ENCODE peak calls at places on chromosomes 13 and 19, in six cellular contexts. One of them, this sample, is unnamed.

GRCh38 chr19:6058411-6059201 is 51.7 kb downstream of the RFX2 start:
- DNase-seq in WTC11: no peak
- DNase-seq in stimulated activated CD4-positive, alpha-beta T cell treated with anti-CD3 and anti-CD28 coated beads, Interleukin-2, amount 100 ng/mL, for 48 hours: no peak
- DNase-seq in effector CD4-positive, alpha-beta T cell: no peak
- DNase-seq in NCI-H1105 treated with DMSO at 0.1 percent for 48 hours: no peak
- DNase-seq in stromal cell of bone marrow: no peak
- DNase-seq in this sample: no peak

GRCh38 chr19:37551123-37551993 is 43.2 kb downstream of the ZNF571 start:
- DNase-seq in stromal cell of bone marrow: peak
- DNase-seq in NCI-H1105 treated with DMSO at 0.1 percent for 48 hours: no peak
- DNase-seq in effector CD4-positive, alpha-beta T cell: peak
- DNase-seq in stimulated activated CD4-positive, alpha-beta T cell treated with anti-CD3 and anti-CD28 coated beads, Interleukin-2, amount 100 ng/mL, for 48 hours: peak
- DNase-seq in WTC11: peak
- DNase-seq in this sample: peak

GRCh38 chr13:85261757-85262346 is 537.4 kb downstream of the SLITRK6 start:
- DNase-seq in WTC11: no peak
- DNase-seq in stimulated activated CD4-positive, alpha-beta T cell treated with anti-CD3 and anti-CD28 coated beads, Interleukin-2, amount 100 ng/mL, for 48 hours: no peak
- DNase-seq in effector CD4-positive, alpha-beta T cell: no peak
- DNase-seq in NCI-H1105 treated with DMSO at 0.1 percent for 48 hours: peak
- DNase-seq in stromal cell of bone marrow: no peak
- DNase-seq in this sample: no peak

GRCh38 chr13:26025196-26025595 is 26.6 kb downstream of the SHISA2 start:
- DNase-seq in NCI-H1105 treated with DMSO at 0.1 percent for 48 hours: no peak
- DNase-seq in stromal cell of bone marrow: no peak
- DNase-seq in stimulated activated CD4-positive, alpha-beta T cell treated with anti-CD3 and anti-CD28 coated beads, Interleukin-2, amount 100 ng/mL, for 48 hours: no peak
- DNase-seq in effector CD4-positive, alpha-beta T cell: no peak
- DNase-seq in WTC11: peak
- DNase-seq in this sample: no peak

GRCh38 chr13:110499621-110500281 is 61.8 kb downstream of the RAB20 start:
- DNase-seq in NCI-H1105 treated with DMSO at 0.1 percent for 48 hours: peak
- DNase-seq in WTC11: no peak
- DNase-seq in stromal cell of bone marrow: peak
- DNase-seq in stimulated activated CD4-positive, alpha-beta T cell treated with anti-CD3 and anti-CD28 coated beads, Interleukin-2, amount 100 ng/mL, for 48 hours: no peak
- DNase-seq in effector CD4-positive, alpha-beta T cell: no peak
- DNase-seq in this sample: peak

GRCh38 chr19:3576696-3577443 is 4.1 kb downstream of the HMG20B start:
- DNase-seq in WTC11: peak
- DNase-seq in stimulated activated CD4-positive, alpha-beta T cell treated with anti-CD3 and anti-CD28 coated beads, Interleukin-2, amount 100 ng/mL, for 48 hours: no peak
- DNase-seq in NCI-H1105 treated with DMSO at 0.1 percent for 48 hours: no peak
- DNase-seq in stromal cell of bone marrow: no peak
- DNase-seq in effector CD4-positive, alpha-beta T cell: no peak
- DNase-seq in this sample: peak

GRCh38 chr19:16830679-16831078 is 1.5 kb downstream of the SIN3B start:
- DNase-seq in NCI-H1105 treated with DMSO at 0.1 percent for 48 hours: no peak
- DNase-seq in stimulated activated CD4-positive, alpha-beta T cell treated with anti-CD3 and anti-CD28 coated beads, Interleukin-2, amount 100 ng/mL, for 48 hours: no peak
- DNase-seq in stromal cell of bone marrow: no peak
- DNase-seq in effector CD4-positive, alpha-beta T cell: no peak
- DNase-seq in WTC11: no peak
- DNase-seq in this sample: peak

GRCh38 chr13:39836038-39836437 is 180.6 kb downstream of the COG6 start:
- DNase-seq in stromal cell of bone marrow: no peak
- DNase-seq in effector CD4-positive, alpha-beta T cell: no peak
- DNase-seq in NCI-H1105 treated with DMSO at 0.1 percent for 48 hours: no peak
- DNase-seq in stimulated activated CD4-positive, alpha-beta T cell treated with anti-CD3 and anti-CD28 coated beads, Interleukin-2, amount 100 ng/mL, for 48 hours: no peak
- DNase-seq in WTC11: no peak
- DNase-seq in this sample: no peak

GRCh38 chr19:32651729-32652140 is 23.2 kb downstream of the ANKRD27 start:
- DNase-seq in effector CD4-positive, alpha-beta T cell: no peak
- DNase-seq in stromal cell of bone marrow: no peak
- DNase-seq in stimulated activated CD4-positive, alpha-beta T cell treated with anti-CD3 and anti-CD28 coated beads, Interleukin-2, amount 100 ng/mL, for 48 hours: no peak
- DNase-seq in WTC11: peak
- DNase-seq in NCI-H1105 treated with DMSO at 0.1 percent for 48 hours: no peak
- DNase-seq in this sample: peak

GRCh38 chr13:54248306-54248705 is 1219.7 kb downstream of the OLFM4 start:
- DNase-seq in WTC11: no peak
- DNase-seq in NCI-H1105 treated with DMSO at 0.1 percent for 48 hours: no peak
- DNase-seq in effector CD4-positive, alpha-beta T cell: no peak
- DNase-seq in stromal cell of bone marrow: no peak
- DNase-seq in stimulated activated CD4-positive, alpha-beta T cell treated with anti-CD3 and anti-CD28 coated beads, Interleukin-2, amount 100 ng/mL, for 48 hours: no peak
- DNase-seq in this sample: no peak

GRCh38 chr19:35925501-35925900 is 10.7 kb upstream of the LRFN3 start:
- DNase-seq in effector CD4-positive, alpha-beta T cell: no peak
- DNase-seq in stimulated activated CD4-positive, alpha-beta T cell treated with anti-CD3 and anti-CD28 coated beads, Interleukin-2, amount 100 ng/mL, for 48 hours: no peak
- DNase-seq in NCI-H1105 treated with DMSO at 0.1 percent for 48 hours: no peak
- DNase-seq in WTC11: no peak
- DNase-seq in stromal cell of bone marrow: no peak
- DNase-seq in this sample: no peak

GRCh38 chr19:3606174-3606689 is 443 bp downstream of the TBXA2R start:
- DNase-seq in effector CD4-positive, alpha-beta T cell: no peak
- DNase-seq in stromal cell of bone marrow: no peak
- DNase-seq in stimulated activated CD4-positive, alpha-beta T cell treated with anti-CD3 and anti-CD28 coated beads, Interleukin-2, amount 100 ng/mL, for 48 hours: no peak
- DNase-seq in NCI-H1105 treated with DMSO at 0.1 percent for 48 hours: peak
- DNase-seq in WTC11: peak
- DNase-seq in this sample: no peak

GRCh38 chr19:19562665-19563347 is 24.7 kb downstream of the CILP2 start:
- DNase-seq in stimulated activated CD4-positive, alpha-beta T cell treated with anti-CD3 and anti-CD28 coated beads, Interleukin-2, amount 100 ng/mL, for 48 hours: no peak
- DNase-seq in effector CD4-positive, alpha-beta T cell: peak
- DNase-seq in WTC11: no peak
- DNase-seq in stromal cell of bone marrow: no peak
- DNase-seq in NCI-H1105 treated with DMSO at 0.1 percent for 48 hours: no peak
- DNase-seq in this sample: no peak

GRCh38 chr19:8505680-8506401 is 3.4 kb upstream of the PRAM1 start:
- DNase-seq in stromal cell of bone marrow: peak
- DNase-seq in stimulated activated CD4-positive, alpha-beta T cell treated with anti-CD3 and anti-CD28 coated beads, Interleukin-2, amount 100 ng/mL, for 48 hours: peak
- DNase-seq in effector CD4-positive, alpha-beta T cell: peak
- DNase-seq in NCI-H1105 treated with DMSO at 0.1 percent for 48 hours: peak
- DNase-seq in WTC11: peak
- DNase-seq in this sample: peak

GRCh38 chr13:30872685-30873443 is 33.2 kb upstream of the MEDAG start:
- DNase-seq in stromal cell of bone marrow: peak
- DNase-seq in WTC11: peak
- DNase-seq in NCI-H1105 treated with DMSO at 0.1 percent for 48 hours: no peak
- DNase-seq in stimulated activated CD4-positive, alpha-beta T cell treated with anti-CD3 and anti-CD28 coated beads, Interleukin-2, amount 100 ng/mL, for 48 hours: no peak
- DNase-seq in effector CD4-positive, alpha-beta T cell: no peak
- DNase-seq in this sample: peak

GRCh38 chr19:45492627-45493470 is 4.0 kb downstream of the RTN2 start:
- DNase-seq in effector CD4-positive, alpha-beta T cell: no peak
- DNase-seq in WTC11: peak
- DNase-seq in stromal cell of bone marrow: no peak
- DNase-seq in NCI-H1105 treated with DMSO at 0.1 percent for 48 hours: no peak
- DNase-seq in stimulated activated CD4-positive, alpha-beta T cell treated with anti-CD3 and anti-CD28 coated beads, Interleukin-2, amount 100 ng/mL, for 48 hours: no peak
- DNase-seq in this sample: no peak

GRCh38 chr13:76711515-76712182 is 174.6 kb downstream of the KCTD12 start:
- DNase-seq in stromal cell of bone marrow: peak
- DNase-seq in effector CD4-positive, alpha-beta T cell: no peak
- DNase-seq in WTC11: no peak
- DNase-seq in NCI-H1105 treated with DMSO at 0.1 percent for 48 hours: no peak
- DNase-seq in stimulated activated CD4-positive, alpha-beta T cell treated with anti-CD3 and anti-CD28 coated beads, Interleukin-2, amount 100 ng/mL, for 48 hours: no peak
- DNase-seq in this sample: peak

GRCh38 chr13:48626077-48626449 is 27.7 kb upstream of the CYSLTR2 start:
- DNase-seq in NCI-H1105 treated with DMSO at 0.1 percent for 48 hours: no peak
- DNase-seq in WTC11: no peak
- DNase-seq in stimulated activated CD4-positive, alpha-beta T cell treated with anti-CD3 and anti-CD28 coated beads, Interleukin-2, amount 100 ng/mL, for 48 hours: no peak
- DNase-seq in stromal cell of bone marrow: no peak
- DNase-seq in effector CD4-positive, alpha-beta T cell: no peak
- DNase-seq in this sample: no peak

GRCh38 chr19:31214086-31214485 is 135.2 kb downstream of the TSHZ3 start:
- DNase-seq in stimulated activated CD4-positive, alpha-beta T cell treated with anti-CD3 and anti-CD28 coated beads, Interleukin-2, amount 100 ng/mL, for 48 hours: peak
- DNase-seq in effector CD4-positive, alpha-beta T cell: peak
- DNase-seq in stromal cell of bone marrow: peak
- DNase-seq in WTC11: no peak
- DNase-seq in NCI-H1105 treated with DMSO at 0.1 percent for 48 hours: no peak
- DNase-seq in this sample: peak

GRCh38 chr13:97537110-97537509 is 103.1 kb downstream of the RAP2A start:
- DNase-seq in NCI-H1105 treated with DMSO at 0.1 percent for 48 hours: no peak
- DNase-seq in WTC11: no peak
- DNase-seq in effector CD4-positive, alpha-beta T cell: no peak
- DNase-seq in stromal cell of bone marrow: no peak
- DNase-seq in stimulated activated CD4-positive, alpha-beta T cell treated with anti-CD3 and anti-CD28 coated beads, Interleukin-2, amount 100 ng/mL, for 48 hours: no peak
- DNase-seq in this sample: no peak

GRCh38 chr19:6976197-6976596 is 45.0 kb downstream of the MBD3L2B start:
- DNase-seq in stromal cell of bone marrow: no peak
- DNase-seq in NCI-H1105 treated with DMSO at 0.1 percent for 48 hours: no peak
- DNase-seq in WTC11: no peak
- DNase-seq in stimulated activated CD4-positive, alpha-beta T cell treated with anti-CD3 and anti-CD28 coated beads, Interleukin-2, amount 100 ng/mL, for 48 hours: no peak
- DNase-seq in effector CD4-positive, alpha-beta T cell: no peak
- DNase-seq in this sample: no peak

GRCh38 chr19:37333457-37333856 is 37.4 kb upstream of the ZNF527 start:
- DNase-seq in stromal cell of bone marrow: peak
- DNase-seq in WTC11: no peak
- DNase-seq in NCI-H1105 treated with DMSO at 0.1 percent for 48 hours: no peak
- DNase-seq in effector CD4-positive, alpha-beta T cell: no peak
- DNase-seq in stimulated activated CD4-positive, alpha-beta T cell treated with anti-CD3 and anti-CD28 coated beads, Interleukin-2, amount 100 ng/mL, for 48 hours: no peak
- DNase-seq in this sample: no peak

GRCh38 chr19:31963741-31964140 is 381.7 kb upstream of the ZNF507 start:
- DNase-seq in effector CD4-positive, alpha-beta T cell: no peak
- DNase-seq in stromal cell of bone marrow: no peak
- DNase-seq in NCI-H1105 treated with DMSO at 0.1 percent for 48 hours: no peak
- DNase-seq in stimulated activated CD4-positive, alpha-beta T cell treated with anti-CD3 and anti-CD28 coated beads, Interleukin-2, amount 100 ng/mL, for 48 hours: no peak
- DNase-seq in WTC11: no peak
- DNase-seq in this sample: no peak

GRCh38 chr13:102729560-102730275 is 34.9 kb upstream of the METTL21C start:
- DNase-seq in WTC11: no peak
- DNase-seq in stromal cell of bone marrow: peak
- DNase-seq in NCI-H1105 treated with DMSO at 0.1 percent for 48 hours: peak
- DNase-seq in stimulated activated CD4-positive, alpha-beta T cell treated with anti-CD3 and anti-CD28 coated beads, Interleukin-2, amount 100 ng/mL, for 48 hours: no peak
- DNase-seq in effector CD4-positive, alpha-beta T cell: no peak
- DNase-seq in this sample: peak

GRCh38 chr19:39587496-39587895 is 14.8 kb upstream of the LGALS13 start:
- DNase-seq in effector CD4-positive, alpha-beta T cell: no peak
- DNase-seq in stromal cell of bone marrow: no peak
- DNase-seq in stimulated activated CD4-positive, alpha-beta T cell treated with anti-CD3 and anti-CD28 coated beads, Interleukin-2, amount 100 ng/mL, for 48 hours: no peak
- DNase-seq in NCI-H1105 treated with DMSO at 0.1 percent for 48 hours: no peak
- DNase-seq in WTC11: no peak
- DNase-seq in this sample: no peak

GRCh38 chr19:42113641-42114348 is 18.5 kb downstream of the POU2F2 start:
- DNase-seq in NCI-H1105 treated with DMSO at 0.1 percent for 48 hours: peak
- DNase-seq in WTC11: no peak
- DNase-seq in stimulated activated CD4-positive, alpha-beta T cell treated with anti-CD3 and anti-CD28 coated beads, Interleukin-2, amount 100 ng/mL, for 48 hours: no peak
- DNase-seq in stromal cell of bone marrow: peak
- DNase-seq in effector CD4-positive, alpha-beta T cell: no peak
- DNase-seq in this sample: peak

GRCh38 chr19:12867120-12868099 is 13.8 kb downstream of the DNASE2 start:
- DNase-seq in effector CD4-positive, alpha-beta T cell: peak
- DNase-seq in WTC11: peak
- DNase-seq in stromal cell of bone marrow: no peak
- DNase-seq in stimulated activated CD4-positive, alpha-beta T cell treated with anti-CD3 and anti-CD28 coated beads, Interleukin-2, amount 100 ng/mL, for 48 hours: peak
- DNase-seq in NCI-H1105 treated with DMSO at 0.1 percent for 48 hours: peak
- DNase-seq in this sample: no peak

GRCh38 chr13:70448820-70449219 is 340.6 kb upstream of the KLHL1 start:
- DNase-seq in effector CD4-positive, alpha-beta T cell: no peak
- DNase-seq in stimulated activated CD4-positive, alpha-beta T cell treated with anti-CD3 and anti-CD28 coated beads, Interleukin-2, amount 100 ng/mL, for 48 hours: no peak
- DNase-seq in stromal cell of bone marrow: no peak
- DNase-seq in NCI-H1105 treated with DMSO at 0.1 percent for 48 hours: no peak
- DNase-seq in WTC11: no peak
- DNase-seq in this sample: no peak

GRCh38 chr19:11551603-11552235 is 7.3 kb downstream of the ELOF1 start:
- DNase-seq in WTC11: peak
- DNase-seq in effector CD4-positive, alpha-beta T cell: no peak
- DNase-seq in NCI-H1105 treated with DMSO at 0.1 percent for 48 hours: no peak
- DNase-seq in stimulated activated CD4-positive, alpha-beta T cell treated with anti-CD3 and anti-CD28 coated beads, Interleukin-2, amount 100 ng/mL, for 48 hours: no peak
- DNase-seq in stromal cell of bone marrow: no peak
- DNase-seq in this sample: no peak

GRCh38 chr13:44661936-44662335 is 85.8 kb upstream of the TSC22D1 start:
- DNase-seq in WTC11: no peak
- DNase-seq in effector CD4-positive, alpha-beta T cell: no peak
- DNase-seq in stromal cell of bone marrow: no peak
- DNase-seq in NCI-H1105 treated with DMSO at 0.1 percent for 48 hours: no peak
- DNase-seq in stimulated activated CD4-positive, alpha-beta T cell treated with anti-CD3 and anti-CD28 coated beads, Interleukin-2, amount 100 ng/mL, for 48 hours: no peak
- DNase-seq in this sample: no peak

GRCh38 chr13:37326319-37326718 is 220.9 kb upstream of the CSNK1A1L start:
- DNase-seq in NCI-H1105 treated with DMSO at 0.1 percent for 48 hours: no peak
- DNase-seq in stromal cell of bone marrow: no peak
- DNase-seq in WTC11: no peak
- DNase-seq in stimulated activated CD4-positive, alpha-beta T cell treated with anti-CD3 and anti-CD28 coated beads, Interleukin-2, amount 100 ng/mL, for 48 hours: no peak
- DNase-seq in effector CD4-positive, alpha-beta T cell: no peak
- DNase-seq in this sample: no peak

GRCh38 chr13:113097651-113098050 is 7.9 kb upstream of the F7 start:
- DNase-seq in effector CD4-positive, alpha-beta T cell: no peak
- DNase-seq in NCI-H1105 treated with DMSO at 0.1 percent for 48 hours: no peak
- DNase-seq in WTC11: no peak
- DNase-seq in stromal cell of bone marrow: no peak
- DNase-seq in stimulated activated CD4-positive, alpha-beta T cell treated with anti-CD3 and anti-CD28 coated beads, Interleukin-2, amount 100 ng/mL, for 48 hours: no peak
- DNase-seq in this sample: no peak

GRCh38 chr19:30419581-30420180 is 47.5 kb downstream of the ZNF536 start:
- DNase-seq in stromal cell of bone marrow: no peak
- DNase-seq in effector CD4-positive, alpha-beta T cell: no peak
- DNase-seq in stimulated activated CD4-positive, alpha-beta T cell treated with anti-CD3 and anti-CD28 coated beads, Interleukin-2, amount 100 ng/mL, for 48 hours: no peak
- DNase-seq in WTC11: no peak
- DNase-seq in NCI-H1105 treated with DMSO at 0.1 percent for 48 hours: no peak
- DNase-seq in this sample: no peak

GRCh38 chr19:30969586-30969985 is 379.6 kb downstream of the TSHZ3 start:
- DNase-seq in stromal cell of bone marrow: no peak
- DNase-seq in stimulated activated CD4-positive, alpha-beta T cell treated with anti-CD3 and anti-CD28 coated beads, Interleukin-2, amount 100 ng/mL, for 48 hours: no peak
- DNase-seq in effector CD4-positive, alpha-beta T cell: no peak
- DNase-seq in NCI-H1105 treated with DMSO at 0.1 percent for 48 hours: no peak
- DNase-seq in WTC11: no peak
- DNase-seq in this sample: no peak

GRCh38 chr13:77026783-77027621 is at the start of gene FBXL3:
- DNase-seq in WTC11: peak
- DNase-seq in stimulated activated CD4-positive, alpha-beta T cell treated with anti-CD3 and anti-CD28 coated beads, Interleukin-2, amount 100 ng/mL, for 48 hours: peak
- DNase-seq in stromal cell of bone marrow: peak
- DNase-seq in effector CD4-positive, alpha-beta T cell: peak
- DNase-seq in NCI-H1105 treated with DMSO at 0.1 percent for 48 hours: peak
- DNase-seq in this sample: peak

GRCh38 chr19:4647676-4648644 is 8.6 kb downstream of the TNFAIP8L1 start:
- DNase-seq in stimulated activated CD4-positive, alpha-beta T cell treated with anti-CD3 and anti-CD28 coated beads, Interleukin-2, amount 100 ng/mL, for 48 hours: no peak
- DNase-seq in WTC11: peak
- DNase-seq in stromal cell of bone marrow: peak
- DNase-seq in effector CD4-positive, alpha-beta T cell: no peak
- DNase-seq in NCI-H1105 treated with DMSO at 0.1 percent for 48 hours: no peak
- DNase-seq in this sample: no peak

GRCh38 chr19:55173717-55174409 is 6.2 kb downstream of the SYT5 start:
- DNase-seq in effector CD4-positive, alpha-beta T cell: no peak
- DNase-seq in NCI-H1105 treated with DMSO at 0.1 percent for 48 hours: peak
- DNase-seq in stromal cell of bone marrow: peak
- DNase-seq in WTC11: peak
- DNase-seq in stimulated activated CD4-positive, alpha-beta T cell treated with anti-CD3 and anti-CD28 coated beads, Interleukin-2, amount 100 ng/mL, for 48 hours: peak
- DNase-seq in this sample: no peak

GRCh38 chr19:31535691-31536460 is 186.6 kb upstream of the TSHZ3 start:
- DNase-seq in stimulated activated CD4-positive, alpha-beta T cell treated with anti-CD3 and anti-CD28 coated beads, Interleukin-2, amount 100 ng/mL, for 48 hours: no peak
- DNase-seq in WTC11: no peak
- DNase-seq in stromal cell of bone marrow: no peak
- DNase-seq in effector CD4-positive, alpha-beta T cell: no peak
- DNase-seq in NCI-H1105 treated with DMSO at 0.1 percent for 48 hours: no peak
- DNase-seq in this sample: no peak

GRCh38 chr13:109859898-109860297 is 73.5 kb upstream of the IRS2 start:
- DNase-seq in stimulated activated CD4-positive, alpha-beta T cell treated with anti-CD3 and anti-CD28 coated beads, Interleukin-2, amount 100 ng/mL, for 48 hours: no peak
- DNase-seq in effector CD4-positive, alpha-beta T cell: no peak
- DNase-seq in stromal cell of bone marrow: no peak
- DNase-seq in NCI-H1105 treated with DMSO at 0.1 percent for 48 hours: no peak
- DNase-seq in WTC11: no peak
- DNase-seq in this sample: no peak

This sample was measured in astrocyte of the cerebellum.